ENCODE peak calls at places on chromosomes 16 and 17, in eight cellular contexts. One of them, this sample, is unnamed. For H3K4me1, the result is how much of the 10 kb centered on the place peaks cover.

GRCh38 chr17:42518046-42518754 is 17.8 kb upstream of the NAGLU start:
- DNase-seq in fibroblast of lung: peak
- DNase-seq in GM12878: no peak
- DNase-seq in CD4-positive, alpha-beta memory T cell: no peak
- DNase-seq in adipocyte: peak
- DNase-seq in small intestine: peak
- DNase-seq in effector memory CD4-positive, alpha-beta T cell: no peak
- DNase-seq in Panc1: peak
- DNase-seq in this sample: peak

GRCh38 chr17:60594747-60595146 is 5.2 kb upstream of the PPM1D start:
- DNase-seq in Panc1: no peak
- DNase-seq in fibroblast of lung: no peak
- DNase-seq in adipocyte: no peak
- DNase-seq in effector memory CD4-positive, alpha-beta T cell: no peak
- DNase-seq in small intestine: no peak
- DNase-seq in CD4-positive, alpha-beta memory T cell: no peak
- DNase-seq in GM12878: no peak
- DNase-seq in this sample: no peak

GRCh38 chr17:13917635-13918034 is 151.7 kb upstream of the COX10 start:
- DNase-seq in GM12878: no peak
- DNase-seq in Panc1: no peak
- DNase-seq in effector memory CD4-positive, alpha-beta T cell: no peak
- DNase-seq in small intestine: no peak
- DNase-seq in CD4-positive, alpha-beta memory T cell: no peak
- DNase-seq in adipocyte: no peak
- DNase-seq in fibroblast of lung: no peak
- DNase-seq in this sample: no peak

GRCh38 chr16:4891886-4892216 is 44.6 kb downstream of the UBN1 start:
- DNase-seq in effector memory CD4-positive, alpha-beta T cell: no peak
- DNase-seq in small intestine: no peak
- DNase-seq in CD4-positive, alpha-beta memory T cell: no peak
- DNase-seq in GM12878: no peak
- DNase-seq in adipocyte: no peak
- DNase-seq in Panc1: no peak
- DNase-seq in fibroblast of lung: no peak
- DNase-seq in this sample: no peak

GRCh38 chr16:68909099-68909733 is 65.9 kb downstream of the TANGO6 start:
- DNase-seq in effector memory CD4-positive, alpha-beta T cell: no peak
- DNase-seq in GM12878: no peak
- DNase-seq in CD4-positive, alpha-beta memory T cell: no peak
- DNase-seq in fibroblast of lung: peak
- DNase-seq in small intestine: no peak
- DNase-seq in Panc1: no peak
- DNase-seq in adipocyte: peak
- DNase-seq in this sample: no peak

GRCh38 chr17:65277576-65277975 is 140.4 kb downstream of the RGS9 start:
- DNase-seq in fibroblast of lung: peak
- DNase-seq in GM12878: no peak
- DNase-seq in CD4-positive, alpha-beta memory T cell: no peak
- DNase-seq in adipocyte: peak
- DNase-seq in effector memory CD4-positive, alpha-beta T cell: no peak
- DNase-seq in Panc1: no peak
- DNase-seq in small intestine: no peak
- DNase-seq in this sample: no peak

GRCh38 chr17:42273474-42274272 is 2.5 kb downstream of the STAT5B start:
- DNase-seq in fibroblast of lung: no peak
- DNase-seq in CD4-positive, alpha-beta memory T cell: peak
- DNase-seq in adipocyte: no peak
- DNase-seq in small intestine: no peak
- DNase-seq in GM12878: no peak
- DNase-seq in effector memory CD4-positive, alpha-beta T cell: no peak
- DNase-seq in Panc1: no peak
- DNase-seq in this sample: no peak

GRCh38 chr16:74877706-74878105 is 103.1 kb upstream of the FA2H start:
- DNase-seq in adipocyte: no peak
- DNase-seq in small intestine: no peak
- DNase-seq in effector memory CD4-positive, alpha-beta T cell: no peak
- DNase-seq in GM12878: no peak
- DNase-seq in fibroblast of lung: no peak
- DNase-seq in CD4-positive, alpha-beta memory T cell: no peak
- DNase-seq in Panc1: no peak
- DNase-seq in this sample: no peak

GRCh38 chr17:38464723-38465419 is 36.6 kb downstream of the ARHGAP23 start:
- DNase-seq in adipocyte: peak
- DNase-seq in effector memory CD4-positive, alpha-beta T cell: no peak
- DNase-seq in GM12878: no peak
- DNase-seq in small intestine: no peak
- DNase-seq in CD4-positive, alpha-beta memory T cell: no peak
- DNase-seq in Panc1: no peak
- DNase-seq in fibroblast of lung: peak
- DNase-seq in this sample: peak

GRCh38 chr17:72778161-72779151 is 314.0 kb downstream of the SLC39A11 start:
- DNase-seq in fibroblast of lung: no peak
- DNase-seq in effector memory CD4-positive, alpha-beta T cell: no peak
- DNase-seq in adipocyte: no peak
- DNase-seq in small intestine: no peak
- DNase-seq in Panc1: no peak
- DNase-seq in GM12878: no peak
- DNase-seq in CD4-positive, alpha-beta memory T cell: no peak
- DNase-seq in this sample: no peak

GRCh38 chr17:3965123-3965800 is 1.0 kb upstream of the ATP2A3 start:
- DNase-seq in effector memory CD4-positive, alpha-beta T cell: peak
- DNase-seq in Panc1: no peak
- DNase-seq in fibroblast of lung: peak
- DNase-seq in adipocyte: peak
- DNase-seq in CD4-positive, alpha-beta memory T cell: peak
- DNase-seq in small intestine: peak
- DNase-seq in GM12878: peak
- DNase-seq in this sample: peak

GRCh38 chr16:84722068-84722467 is 22.3 kb downstream of the USP10 start:
- DNase-seq in GM12878: no peak
- DNase-seq in Panc1: no peak
- DNase-seq in small intestine: no peak
- DNase-seq in effector memory CD4-positive, alpha-beta T cell: no peak
- DNase-seq in CD4-positive, alpha-beta memory T cell: no peak
- DNase-seq in fibroblast of lung: no peak
- DNase-seq in adipocyte: no peak
- DNase-seq in this sample: no peak

GRCh38 chr16:12542818-12543699 is 260.6 kb downstream of the CPPED1 start:
- DNase-seq in fibroblast of lung: no peak
- DNase-seq in Panc1: no peak
- DNase-seq in effector memory CD4-positive, alpha-beta T cell: no peak
- DNase-seq in CD4-positive, alpha-beta memory T cell: no peak
- DNase-seq in adipocyte: no peak
- DNase-seq in GM12878: no peak
- DNase-seq in small intestine: no peak
- DNase-seq in this sample: no peak

GRCh38 chr16:72517154-72517553 is 345.2 kb upstream of the PMFBP1 start:
- DNase-seq in effector memory CD4-positive, alpha-beta T cell: no peak
- DNase-seq in fibroblast of lung: no peak
- DNase-seq in Panc1: no peak
- DNase-seq in CD4-positive, alpha-beta memory T cell: no peak
- DNase-seq in GM12878: no peak
- DNase-seq in adipocyte: no peak
- DNase-seq in small intestine: no peak
- DNase-seq in this sample: no peak

GRCh38 chr16:57134982-57135381 is 42.6 kb downstream of the CPNE2 start:
- DNase-seq in small intestine: peak
- DNase-seq in adipocyte: no peak
- DNase-seq in GM12878: no peak
- DNase-seq in effector memory CD4-positive, alpha-beta T cell: no peak
- DNase-seq in fibroblast of lung: no peak
- DNase-seq in Panc1: no peak
- DNase-seq in CD4-positive, alpha-beta memory T cell: peak
- DNase-seq in this sample: no peak

GRCh38 chr16:20766294-20766693 is 2.5 kb downstream of the ACSM3 start:
- DNase-seq in CD4-positive, alpha-beta memory T cell: no peak
- DNase-seq in GM12878: no peak
- DNase-seq in effector memory CD4-positive, alpha-beta T cell: no peak
- DNase-seq in small intestine: no peak
- DNase-seq in adipocyte: no peak
- DNase-seq in fibroblast of lung: no peak
- DNase-seq in Panc1: no peak
- DNase-seq in this sample: no peak

GRCh38 chr17:18017958-18018357 is 21.0 kb downstream of the ATPAF2 start:
- DNase-seq in effector memory CD4-positive, alpha-beta T cell: no peak
- DNase-seq in fibroblast of lung: no peak
- DNase-seq in small intestine: no peak
- DNase-seq in adipocyte: no peak
- DNase-seq in Panc1: no peak
- DNase-seq in GM12878: no peak
- DNase-seq in CD4-positive, alpha-beta memory T cell: no peak
- DNase-seq in this sample: no peak

GRCh38 chr17:38509008-38509771 is 80.9 kb downstream of the ARHGAP23 start:
- DNase-seq in fibroblast of lung: peak
- DNase-seq in CD4-positive, alpha-beta memory T cell: peak
- DNase-seq in Panc1: peak
- DNase-seq in GM12878: no peak
- DNase-seq in adipocyte: peak
- DNase-seq in small intestine: peak
- DNase-seq in effector memory CD4-positive, alpha-beta T cell: peak
- DNase-seq in this sample: peak

GRCh38 chr16:14565688-14566025 is 64.4 kb downstream of the PARN start:
- DNase-seq in effector memory CD4-positive, alpha-beta T cell: no peak
- DNase-seq in Panc1: no peak
- DNase-seq in CD4-positive, alpha-beta memory T cell: no peak
- DNase-seq in adipocyte: no peak
- DNase-seq in GM12878: no peak
- DNase-seq in small intestine: no peak
- DNase-seq in fibroblast of lung: no peak
- DNase-seq in this sample: no peak
- H3K4me1 ChIP-seq in effector memory CD4-positive, alpha-beta T cell: under half
- H3K4me1 ChIP-seq in Panc1: under half
- H3K4me1 ChIP-seq in CD4-positive, alpha-beta memory T cell: under half
- H3K4me1 ChIP-seq in adipocyte: under half
- H3K4me1 ChIP-seq in GM12878: under half
- H3K4me1 ChIP-seq in small intestine: under half
- H3K4me1 ChIP-seq in fibroblast of lung: under half
- H3K4me1 ChIP-seq in this sample: under half

DNA sequence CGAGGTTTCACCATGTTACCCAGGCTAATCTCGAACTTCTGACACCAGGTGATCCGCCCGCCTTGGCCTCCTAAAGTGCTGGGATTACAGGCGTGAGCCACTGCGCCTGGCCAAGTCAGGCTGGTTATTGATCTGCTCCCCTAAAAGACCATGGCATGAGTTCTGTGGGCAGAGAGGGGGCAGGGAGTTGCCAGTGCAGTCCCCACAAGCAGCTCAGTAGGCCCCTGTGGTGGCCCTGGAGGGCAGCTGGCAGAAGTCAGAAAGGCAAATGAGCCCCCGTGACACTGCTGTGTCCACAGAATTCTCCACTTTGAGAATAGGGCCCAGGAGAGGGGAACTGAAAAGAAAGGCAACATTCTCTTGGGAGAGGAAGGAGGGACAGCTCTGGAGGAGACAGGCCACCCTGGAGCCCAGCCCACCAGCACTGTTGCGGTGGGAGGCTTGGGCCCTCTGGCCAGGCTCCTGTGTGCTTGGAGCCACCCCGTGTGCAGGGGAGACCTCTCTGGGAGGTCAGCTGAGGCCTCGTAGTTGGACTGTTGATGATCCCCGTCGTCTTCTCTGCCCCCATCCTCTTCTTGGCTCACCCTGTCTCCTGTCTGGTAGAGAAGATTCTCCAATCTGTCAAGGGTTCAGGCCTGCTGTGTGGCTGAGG is 2.1 kb upstream of the AMDHD2 start:
- DNase-seq in CD4-positive, alpha-beta memory T cell: no peak
- DNase-seq in fibroblast of lung: no peak
- DNase-seq in GM12878: no peak
- DNase-seq in small intestine: no peak
- DNase-seq in effector memory CD4-positive, alpha-beta T cell: no peak
- DNase-seq in adipocyte: no peak
- DNase-seq in Panc1: no peak
- DNase-seq in this sample: no peak
- H3K4me1 ChIP-seq in CD4-positive, alpha-beta memory T cell: half or more
- H3K4me1 ChIP-seq in fibroblast of lung: under half
- H3K4me1 ChIP-seq in GM12878: under half
- H3K4me1 ChIP-seq in small intestine: under half
- H3K4me1 ChIP-seq in effector memory CD4-positive, alpha-beta T cell: half or more
- H3K4me1 ChIP-seq in adipocyte: half or more
- H3K4me1 ChIP-seq in Panc1: under half
- H3K4me1 ChIP-seq in this sample: half or more

DNA sequence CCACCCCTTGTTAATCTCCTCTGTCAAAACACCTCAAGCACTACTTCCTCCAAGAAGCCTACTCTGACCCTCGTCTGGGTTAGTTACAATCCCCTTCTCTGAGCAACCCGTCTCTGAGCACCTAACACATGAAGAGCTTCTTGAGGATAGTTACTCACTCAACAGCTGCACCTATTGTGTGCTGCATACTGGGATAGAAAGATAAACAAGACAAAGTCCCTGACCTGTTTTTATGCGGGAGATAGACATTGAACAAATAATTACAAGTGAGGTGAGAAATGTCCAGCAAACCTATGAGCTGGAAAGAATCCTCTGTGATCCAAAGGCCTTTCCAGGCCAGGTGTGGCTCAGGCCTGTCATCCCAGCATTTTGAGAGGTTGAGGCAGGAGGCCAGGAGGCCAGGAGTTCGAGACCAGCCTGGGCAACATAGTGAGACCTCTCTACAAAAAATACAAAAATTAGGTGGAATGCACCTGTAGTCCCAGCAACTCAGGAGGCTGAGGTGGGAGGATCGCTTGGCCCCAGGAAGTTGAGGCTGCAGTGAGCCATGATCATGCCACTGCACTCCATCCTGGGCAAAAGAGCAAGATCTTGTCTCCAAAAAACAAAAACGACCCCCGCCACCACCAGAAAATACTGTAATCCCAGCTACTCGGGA is 5.5 kb upstream of the ZNF771 start:
- DNase-seq in fibroblast of lung: no peak
- DNase-seq in GM12878: no peak
- DNase-seq in small intestine: peak
- DNase-seq in adipocyte: no peak
- DNase-seq in Panc1: no peak
- DNase-seq in effector memory CD4-positive, alpha-beta T cell: no peak
- DNase-seq in CD4-positive, alpha-beta memory T cell: no peak
- DNase-seq in this sample: no peak
- H3K4me1 ChIP-seq in fibroblast of lung: under half
- H3K4me1 ChIP-seq in GM12878: under half
- H3K4me1 ChIP-seq in small intestine: under half
- H3K4me1 ChIP-seq in adipocyte: under half
- H3K4me1 ChIP-seq in Panc1: under half
- H3K4me1 ChIP-seq in effector memory CD4-positive, alpha-beta T cell: under half
- H3K4me1 ChIP-seq in CD4-positive, alpha-beta memory T cell: under half
- H3K4me1 ChIP-seq in this sample: under half

DNA sequence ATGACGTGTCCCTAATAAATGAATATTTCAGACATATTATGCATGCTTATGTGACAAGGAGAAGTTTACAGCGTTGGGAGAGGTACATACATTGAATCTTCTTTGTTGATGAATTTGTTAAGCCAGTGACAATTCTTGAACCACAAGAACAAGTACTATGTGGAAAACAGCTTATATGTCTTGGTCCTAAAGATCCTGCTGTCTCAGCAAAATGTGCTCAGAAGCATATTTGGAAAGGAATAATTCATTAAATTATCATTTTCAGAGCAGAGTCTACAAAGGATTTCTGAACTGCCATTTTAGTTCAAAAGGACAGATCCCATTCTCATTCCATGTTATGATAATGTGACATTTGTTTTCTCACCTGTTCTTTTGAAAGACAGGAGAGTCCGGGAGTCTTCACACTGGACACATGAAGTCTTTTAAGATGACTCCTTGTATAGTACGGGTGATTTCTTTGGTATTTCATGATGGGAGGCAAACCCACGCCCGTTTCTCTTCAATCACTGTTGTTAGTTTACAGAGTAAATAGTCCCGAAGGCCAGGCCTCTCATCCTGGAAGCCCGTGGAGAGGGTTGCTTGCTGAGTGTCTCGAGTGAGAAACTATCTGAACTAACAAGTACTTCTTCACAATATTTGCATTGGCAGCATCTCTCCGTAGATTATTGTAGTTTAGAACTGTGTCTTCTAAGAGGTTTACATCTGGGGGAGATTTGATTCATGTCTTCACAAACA is 26.7 kb downstream of the VPS35L start:
- DNase-seq in adipocyte: no peak
- DNase-seq in effector memory CD4-positive, alpha-beta T cell: no peak
- DNase-seq in fibroblast of lung: no peak
- DNase-seq in small intestine: no peak
- DNase-seq in GM12878: no peak
- DNase-seq in Panc1: no peak
- DNase-seq in CD4-positive, alpha-beta memory T cell: no peak
- DNase-seq in this sample: no peak
- H3K4me1 ChIP-seq in adipocyte: under half
- H3K4me1 ChIP-seq in effector memory CD4-positive, alpha-beta T cell: under half
- H3K4me1 ChIP-seq in fibroblast of lung: under half
- H3K4me1 ChIP-seq in small intestine: under half
- H3K4me1 ChIP-seq in GM12878: under half
- H3K4me1 ChIP-seq in Panc1: under half
- H3K4me1 ChIP-seq in CD4-positive, alpha-beta memory T cell: under half
- H3K4me1 ChIP-seq in this sample: under half

This sample was measured in upper lobe of left lung.